ENCODE peak calls at places on chromosomes 12 and 14, in seven cellular contexts. L, Z, X, S, K, I and D are unnamed samples.

GRCh38 chr14:38336298-38336697 is 80.4 kb upstream of the CLEC14A start:
- DNase-seq in X (no peak), S (no peak), I (no peak), K (no peak), L (no peak), Z (no peak), D (no peak)

GRCh38 chr14:99809376-99809775 is 16.2 kb downstream of the EML1 start:
- DNase-seq in X (peak; percentile 52), L (peak; percentile 95), S (peak; percentile 41), Z (no peak), K (peak; percentile 81), I (peak; percentile 79), D (peak; percentile 74)

GRCh38 chr12:31651893-31652521 is 7.5 kb upstream of the ETFBKMT start:
- DNase-seq in Z (no peak), X (no peak), K (no peak), I (no peak), L (peak; percentile 34), S (no peak), D (no peak)

GRCh38 chr14:58639842-58640484 is 2.2 kb downstream of the DACT1 start:
- DNase-seq in Z (no peak), L (peak; percentile 93), K (peak; percentile 75), S (no peak), I (no peak), X (peak; percentile 56), D (no peak)

GRCh38 chr14:101119830-101120571 is 216.5 kb upstream of the RTL1 start:
- DNase-seq in S (no peak), L (peak; percentile 7), K (no peak), Z (peak; percentile 38), X (no peak), I (peak; percentile 15), D (no peak)

GRCh38 chr14:104953097-104953496 is 25.1 kb downstream of the AHNAK2 start:
- DNase-seq in I (no peak), L (no peak), Z (no peak), S (no peak), K (no peak), X (no peak), D (peak; percentile 7)

GRCh38 chr14:96852823-96853422 is 55.7 kb downstream of the VRK1 start:
- DNase-seq in I (no peak), L (peak; percentile 75), K (peak; percentile 68), S (no peak), Z (no peak), X (no peak), D (no peak)

GRCh38 chr14:101195309-101195724 is 291.8 kb upstream of the RTL1 start:
- DNase-seq in K (no peak), I (no peak), Z (no peak), L (no peak), S (no peak), X (no peak), D (no peak)

GRCh38 chr14:54976316-54976715 is 50.6 kb downstream of the WDHD1 start:
- DNase-seq in Z (no peak), X (no peak), K (no peak), S (no peak), L (peak; percentile 85), I (no peak), D (no peak)

GRCh38 chr14:70885343-70886014 is 21.8 kb upstream of the PCNX1 start:
- DNase-seq in X (no peak), S (no peak), I (no peak), L (no peak), Z (peak; percentile 21), K (no peak), D (no peak)

GRCh38 chr14:59032821-59033220 is 155.6 kb upstream of the DAAM1 start:
- DNase-seq in X (no peak), S (no peak), I (no peak), L (no peak), K (no peak), Z (no peak), D (no peak)

GRCh38 chr14:74825008-74825407 is 50.9 kb downstream of the PROX2 start:
- DNase-seq in L (peak; percentile 51), I (no peak), X (no peak), Z (no peak), S (no peak), K (no peak), D (no peak)

GRCh38 chr12:71551529-71551928 is 111.9 kb downstream of the LGR5 start:
- DNase-seq in S (no peak), Z (no peak), I (no peak), X (no peak), K (no peak), L (peak; percentile 58), D (no peak)

GRCh38 chr14:69711065-69711464 is 55.9 kb upstream of the SRSF5 start:
- DNase-seq in X (peak; percentile 64), L (peak; percentile 61), S (peak; percentile 76), I (peak; percentile 63), Z (no peak), K (no peak), D (peak; percentile 86)

GRCh38 chr14:68771631-68772030 is 21.2 kb downstream of the ZFP36L1 start:
- DNase-seq in Z (peak; percentile 47), I (no peak), S (no peak), L (no peak), X (no peak), K (no peak), D (peak; percentile 56)

GRCh38 chr12:6765634-6766581 is at the start of gene PTMS:
- DNase-seq in I (peak; percentile 86), K (peak; percentile 91), S (peak; percentile 92), X (peak; percentile 79), L (peak; percentile 97), Z (peak; percentile 95), D (peak; percentile 86)

GRCh38 chr14:79369359-79370332 is 841.7 kb downstream of the DIO2 start:
- DNase-seq in X (no peak), I (no peak), L (peak; percentile 95), K (peak; percentile 72), Z (no peak), S (no peak), D (no peak)

GRCh38 chr12:70719084-70719483 is 81.9 kb upstream of the PTPRB start:
- DNase-seq in L (no peak), I (no peak), Z (no peak), S (no peak), X (no peak), K (no peak), D (no peak)

GRCh38 chr14:55302367-55302766 is 31.1 kb downstream of the FBXO34 start:
- DNase-seq in L (no peak), K (no peak), S (no peak), Z (no peak), I (no peak), X (no peak), D (no peak)

GRCh38 chr12:61646639-61647038 is 613.6 kb upstream of the USP15 start:
- DNase-seq in K (no peak), I (no peak), S (no peak), X (no peak), Z (no peak), L (no peak), D (no peak)

GRCh38 chr12:4099276-4099675 is 174.3 kb upstream of the CCND2 start:
- DNase-seq in X (no peak), L (no peak), I (no peak), K (no peak), Z (no peak), S (no peak), D (no peak)

GRCh38 chr14:81314443-81315175 is 85.5 kb downstream of the STON2 start:
- DNase-seq in I (no peak), Z (no peak), L (no peak), K (no peak), S (no peak), X (no peak), D (no peak)

GRCh38 chr12:26156996-26157395 is 32.2 kb upstream of the BHLHE41 start:
- DNase-seq in Z (no peak), I (no peak), K (peak; percentile 19), L (no peak), S (no peak), X (no peak), D (no peak)

GRCh38 chr14:64465856-64466554 is 706 bp downstream of the AKAP5 start:
- DNase-seq in X (no peak), K (peak; percentile 67), Z (no peak), I (no peak), L (peak; percentile 75), S (peak; percentile 37), D (no peak)

GRCh38 chr14:64463198-64463597 is 2.1 kb upstream of the AKAP5 start:
- DNase-seq in Z (no peak), S (no peak), L (no peak), X (no peak), K (no peak), I (no peak), D (no peak)

GRCh38 chr14:64465208-64465821 is at the start of gene AKAP5:
- DNase-seq in X (peak; percentile 75), Z (peak; percentile 68), I (peak; percentile 41), K (peak; percentile 79), S (peak; percentile 73), L (peak; percentile 45), D (peak; percentile 50)

GRCh38 chr14:64463873-64464272 is 1.4 kb upstream of the AKAP5 start:
- DNase-seq in L (no peak), Z (no peak), K (no peak), X (no peak), S (no peak), I (no peak), D (no peak)

GRCh38 chr14:64464695-64465094 is 604 bp upstream of the AKAP5 start:
- DNase-seq in Z (no peak), L (no peak), S (no peak), X (no peak), K (no peak), I (no peak), D (no peak)
- H3K27me3 ChIP-seq in Z (no peaks in the 10 kb centered on the region), L (no peaks in the 10 kb centered on the region), S (no peaks in the 10 kb centered on the region), X (no peaks in the 10 kb centered on the region), K (no peaks in the 10 kb centered on the region), I (no peaks in the 10 kb centered on the region), D (no peaks in the 10 kb centered on the region)

GRCh38 chr14:103879570-103880333 is 32.4 kb upstream of the PPP1R13B start:
- DNase-seq in Z (peak; percentile 93), S (peak; percentile 74), L (peak; percentile 60), K (peak; percentile 83), X (peak; percentile 84), I (peak; percentile 51), D (peak; percentile 61)
- H3K27ac ChIP-seq in Z (peak overlapping the region; percentile 47), S (peak overlapping the region; percentile 46), L (no peak overlapping the region), K (peak overlapping the region; percentile 76), X (peak overlapping the region; percentile 83), I (no peak overlapping the region), D (peak overlapping the region; percentile 95)

DNA sequence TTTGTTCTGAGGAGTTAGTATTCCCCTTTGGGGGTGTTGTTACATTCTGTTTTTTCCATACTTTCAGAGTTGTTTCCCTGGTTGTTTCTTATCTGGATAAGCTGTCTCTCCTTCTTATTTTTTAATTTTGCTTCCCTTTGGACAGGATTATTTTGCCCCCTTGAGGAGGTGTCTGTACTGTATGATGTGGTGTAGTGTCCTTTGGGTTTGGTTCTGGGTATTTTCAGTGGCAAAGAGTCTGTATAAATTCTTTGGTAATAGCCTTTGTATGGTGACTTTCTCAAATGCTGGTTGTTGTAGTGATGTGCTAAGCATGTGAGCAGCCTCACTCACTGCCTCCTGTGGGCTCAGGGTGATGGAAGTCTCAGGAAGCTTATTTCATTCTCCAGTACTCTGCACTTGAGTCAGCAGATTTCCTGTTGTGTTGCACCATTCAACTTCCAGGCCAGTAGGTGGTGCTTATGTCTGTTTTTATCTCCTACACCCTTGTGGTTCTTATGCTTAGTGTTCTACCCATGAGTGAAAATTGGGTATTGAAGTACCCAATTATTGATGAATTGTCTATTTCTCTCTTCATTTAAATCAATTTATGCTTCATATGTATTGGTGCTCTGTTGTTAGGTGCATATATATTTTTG is 103.3 kb upstream of the PMCH start:
- DNase-seq in Z (no peak), I (no peak), K (peak; percentile 39), L (peak; percentile 79), S (no peak), X (no peak), D (no peak)
- TF ChIP-seq CTCF in Z (peak; percentile 77), I (no peak), K (peak; percentile 34), L (peak; percentile 56), S (no peak), X (no peak), D (peak; percentile 15)

GRCh38 chr12:1880153-1880845 is 38.2 kb downstream of the CACNA2D4 start:
- DNase-seq in I (no peak), K (peak; percentile 2), X (no peak), S (no peak), Z (peak; percentile 25), L (no peak), D (no peak)
- H3K27me3 ChIP-seq in I (no peaks in the 10 kb centered on the region), K (peaks cover under 1% of the 10 kb centered on the region), X (no peaks in the 10 kb centered on the region), S (no peaks in the 10 kb centered on the region), Z (no peaks in the 10 kb centered on the region), L (no peaks in the 10 kb centered on the region), D (peaks cover 49% of the 10 kb centered on the region)